ENCODE peak calls at places on chromosomes 1 and 21, in five cellular contexts. U, Z, D, H and I are unnamed samples.

GRCh38 chr21:34669149-34669879 is 520 bp downstream of the CLIC6 start:
- DNase-seq in Z (no peak), D (no peak), U (peak), H (no peak), I (no peak)

GRCh38 chr1:22709891-22710687 is 550 bp upstream of the EPHB2 start:
- DNase-seq in U (peak), H (peak), Z (no peak), D (no peak), I (peak)

GRCh38 chr1:95953005-95953404 is 719.0 kb downstream of the RWDD3 start:
- DNase-seq in H (peak), D (no peak), U (no peak), Z (no peak), I (peak)

GRCh38 chr1:119477710-119478109 is 29.3 kb upstream of the HSD3B1 start:
- DNase-seq in U (no peak), D (no peak), Z (no peak), H (no peak), I (no peak)

GRCh38 chr1:227883073-227883520 is 64.6 kb downstream of the WNT9A start:
- DNase-seq in D (no peak), H (no peak), Z (no peak), U (no peak), I (no peak)

GRCh38 chr1:204094262-204095247 is 21.6 kb downstream of the SOX13 start:
- DNase-seq in Z (no peak), U (no peak), D (no peak), H (no peak), I (no peak)

GRCh38 chr1:44346184-44346583 is 8.9 kb downstream of the ERI3 start:
- DNase-seq in Z (no peak), H (no peak), U (no peak), D (no peak), I (no peak)

GRCh38 chr1:37028981-37029617 is 5.2 kb downstream of the GRIK3 start:
- DNase-seq in U (peak), D (no peak), Z (no peak), H (no peak), I (no peak)

GRCh38 chr1:110229348-110230001 is 19.4 kb downstream of the KCNC4 start:
- DNase-seq in H (no peak), U (no peak), Z (no peak), D (peak), I (no peak)

GRCh38 chr1:172537366-172537765 is 4.4 kb downstream of the SUCO start:
- DNase-seq in U (no peak), D (no peak), H (peak), Z (no peak), I (peak)
- H3K4me3 ChIP-seq in U (no peak), D (no peak), H (no peak), Z (no peak), I (no peak)

GRCh38 chr1:174700314-174700713 is 252.6 kb downstream of the GPR52 start:
- DNase-seq in U (no peak), D (no peak), H (no peak), Z (no peak), I (no peak)
- TF ChIP-seq CTCF in U (no peak), D (no peak), H (no peak), Z (no peak), I (no peak)

DNA sequence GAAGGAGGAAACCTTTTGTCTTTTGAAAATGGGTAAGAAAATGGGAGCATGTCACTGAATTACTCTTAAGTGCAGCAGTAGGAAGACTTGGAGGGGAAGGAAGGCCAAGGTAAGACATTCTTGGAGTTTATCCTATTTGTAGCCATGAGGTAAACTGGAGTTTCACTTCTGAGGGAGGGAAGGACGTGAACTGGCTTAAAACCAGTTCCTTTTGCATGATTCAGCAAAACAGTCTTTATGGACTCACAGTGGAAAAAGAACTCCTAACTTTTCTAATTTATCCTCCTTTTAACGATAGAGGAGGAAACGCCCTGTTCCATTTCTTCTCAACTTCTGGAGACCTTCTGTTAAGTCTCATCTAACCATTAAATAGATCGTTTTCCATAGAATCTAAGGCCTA is 2.5 kb downstream of the PRDX6 start:
- DNase-seq in H (peak), D (no peak), Z (no peak), U (no peak), I (peak)
- H3K4me3 ChIP-seq in H (peak), D (no peak), Z (peak), U (no peak), I (peak)

GRCh38 chr1:18110598-18110939 is 3.0 kb downstream of the IGSF21 start:
- DNase-seq in H (no peak), Z (no peak), D (no peak), U (no peak), I (no peak)

GRCh38 chr1:18110968-18111367 is 3.4 kb downstream of the IGSF21 start:
- DNase-seq in H (no peak), Z (no peak), D (no peak), U (no peak), I (no peak)

GRCh38 chr1:18108313-18109057 is 887 bp downstream of the IGSF21 start:
- DNase-seq in U (no peak), D (no peak), Z (no peak), H (no peak), I (no peak)

GRCh38 chr1:18109058-18109755 is 1.6 kb downstream of the IGSF21 start:
- DNase-seq in H (no peak), U (no peak), Z (no peak), D (no peak), I (no peak)

DNA sequence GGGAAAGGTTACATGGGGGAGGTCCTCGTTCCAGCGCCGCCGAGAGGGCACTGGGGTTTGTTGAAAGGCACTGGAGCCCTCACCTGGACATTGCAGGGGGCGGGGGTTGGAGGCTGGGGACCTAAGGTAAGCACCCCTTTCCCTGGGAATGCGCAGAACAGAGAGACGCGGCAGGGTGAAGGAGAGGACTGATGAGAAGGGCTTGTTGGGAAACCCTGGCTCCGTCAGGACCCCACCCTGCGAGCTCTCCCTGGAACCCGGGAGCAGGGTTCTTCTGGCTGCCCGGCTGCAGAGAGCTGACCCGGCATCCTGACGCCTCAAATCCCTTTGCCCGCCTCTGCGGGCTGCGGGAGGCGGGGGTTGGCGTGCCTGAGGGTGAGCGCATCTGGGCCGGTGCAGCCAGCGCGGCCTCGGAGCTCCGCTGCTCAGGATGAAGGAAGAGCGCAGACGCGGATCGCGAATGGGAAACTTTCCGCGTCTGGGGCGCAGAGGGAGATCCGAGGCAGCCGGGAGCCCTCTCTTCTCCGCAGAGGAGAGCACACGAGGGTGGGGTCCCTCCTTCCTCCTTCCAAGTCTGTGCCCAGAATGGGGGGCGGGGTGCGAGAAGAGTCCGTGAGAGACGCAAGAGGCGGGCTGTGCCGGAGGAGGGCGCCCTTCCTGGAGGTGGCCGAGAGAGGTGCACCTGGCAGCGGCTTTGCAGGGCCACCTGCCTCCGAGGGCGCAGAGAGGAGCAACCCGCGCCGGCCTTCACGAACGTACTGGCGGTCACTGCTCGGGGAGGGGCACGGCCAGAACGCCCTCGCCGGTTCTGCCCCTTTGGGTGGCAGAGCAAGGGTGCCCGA is 2.4 kb downstream of the IGSF21 start:
- DNase-seq in U (no peak), Z (no peak), H (no peak), D (no peak), I (no peak)
- TF ChIP-seq CTCF in U (peak), Z (no peak), H (no peak), D (peak), I (no peak)

GRCh38 chr1:75129660-75130311 is 4.4 kb upstream of the LHX8 start:
- DNase-seq in Z (no peak), U (no peak), D (no peak), H (no peak), I (no peak)
- H3K4me3 ChIP-seq in Z (no peak), U (no peak), D (no peak), H (no peak), I (no peak)

GRCh38 chr1:240192851-240193250 is 101.2 kb downstream of the FMN2 start:
- DNase-seq in H (no peak), D (no peak), U (no peak), Z (no peak), I (no peak)

GRCh38 chr1:240193699-240194098 is 102.0 kb downstream of the FMN2 start:
- DNase-seq in H (peak), U (no peak), D (no peak), Z (no peak), I (peak)

GRCh38 chr1:240189386-240189989 is 97.8 kb downstream of the FMN2 start:
- DNase-seq in Z (no peak), U (peak), H (peak), D (no peak), I (peak)

GRCh38 chr1:240188139-240188538 is 96.5 kb downstream of the FMN2 start:
- DNase-seq in H (no peak), D (no peak), U (no peak), Z (no peak), I (no peak)

DNA sequence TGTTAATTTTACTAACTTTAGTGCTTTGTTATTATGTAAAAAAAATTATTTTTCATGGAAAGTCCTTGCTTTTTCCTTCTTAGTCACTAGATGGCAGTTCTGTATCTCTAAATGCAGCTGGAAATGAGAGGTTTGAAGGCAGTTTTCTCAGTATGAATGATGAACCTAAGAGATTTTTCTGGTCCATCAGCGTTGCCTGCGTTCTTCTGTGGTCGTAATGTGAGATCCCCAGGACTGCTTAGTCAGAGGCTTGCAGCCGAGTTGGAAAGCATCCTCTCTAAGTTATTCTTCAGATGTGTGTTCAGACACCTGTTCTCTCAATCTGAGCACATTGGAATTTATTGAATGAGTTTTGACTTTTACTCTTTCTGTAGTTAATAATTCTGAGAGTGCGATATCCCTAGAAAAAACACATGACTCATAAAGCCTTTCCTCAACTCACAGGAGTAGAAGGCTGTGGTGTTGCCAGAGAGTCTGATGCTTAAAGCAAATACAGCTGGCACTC is 99.2 kb downstream of the FMN2 start:
- DNase-seq in Z (peak), H (peak), D (no peak), U (no peak), I (peak)
- TF ChIP-seq CTCF in Z (peak), H (peak), D (peak), U (no peak), I (peak)

DNA sequence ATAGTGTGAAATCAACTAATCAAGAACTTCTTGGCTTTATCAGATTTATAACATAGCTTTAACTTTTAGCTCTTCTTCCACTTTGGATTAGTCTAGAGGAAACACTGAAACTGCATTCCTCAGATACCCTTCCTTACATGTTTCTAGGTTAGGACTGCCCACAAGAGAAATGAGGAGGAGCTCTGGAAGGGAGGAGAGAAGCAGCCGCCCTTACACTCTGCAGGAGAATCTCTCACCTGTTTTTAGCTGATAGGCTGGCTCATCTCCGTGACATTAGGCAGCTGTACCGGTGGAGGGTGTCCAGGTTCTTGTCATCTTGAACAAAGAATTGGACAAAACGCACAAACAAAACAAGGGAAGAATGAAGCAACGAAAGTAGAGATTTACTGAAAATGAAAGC is 525.0 kb upstream of the CHRM3 start:
- DNase-seq in U (no peak), D (no peak), Z (no peak), H (no peak), I (no peak)
- H3K4me3 ChIP-seq in U (no peak), D (no peak), Z (no peak), H (no peak), I (no peak)

GRCh38 chr1:244028701-244029100 is 22.4 kb upstream of the ZBTB18 start:
- DNase-seq in D (no peak), H (no peak), U (no peak), Z (no peak), I (no peak)

GRCh38 chr1:244030481-244031040 is 20.5 kb upstream of the ZBTB18 start:
- DNase-seq in D (no peak), H (no peak), U (no peak), Z (no peak), I (no peak)

GRCh38 chr1:244027491-244027890 is 23.6 kb upstream of the ZBTB18 start:
- DNase-seq in H (no peak), U (no peak), Z (no peak), D (no peak), I (no peak)

DNA sequence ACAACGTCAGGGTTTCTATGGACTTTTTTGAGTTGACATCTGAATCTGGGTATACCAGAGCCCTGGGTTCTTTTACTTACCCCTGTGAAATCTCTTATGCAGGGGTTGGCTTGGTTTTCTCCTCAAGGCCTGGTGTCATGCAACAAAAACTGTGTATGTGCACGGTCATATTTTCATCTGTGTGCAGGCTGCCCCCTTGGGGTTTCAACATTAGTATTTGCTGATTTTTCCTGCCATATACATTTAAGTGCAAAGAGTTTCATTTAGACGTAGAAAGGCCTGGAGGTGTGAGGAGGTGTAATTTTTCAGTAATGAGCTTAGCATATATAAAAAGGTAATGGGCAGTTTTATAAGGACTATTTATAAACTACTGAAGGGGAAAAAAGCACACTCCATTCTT is 21.9 kb upstream of the ZBTB18 start:
- DNase-seq in U (no peak), Z (no peak), D (no peak), H (no peak), I (no peak)
- TF ChIP-seq CTCF in U (no peak), Z (peak), D (no peak), H (peak), I (no peak)

GRCh38 chr1:153805042-153805745 is 30.0 kb downstream of the SLC27A3 start:
- DNase-seq in Z (peak), D (peak), U (peak), H (peak), I (peak)
- H3K4me3 ChIP-seq in Z (no peak), D (no peak), U (no peak), H (no peak), I (no peak)

GRCh38 chr1:97674517-97674916 is 246.3 kb downstream of the DPYD start:
- DNase-seq in D (no peak), H (no peak), Z (no peak), U (no peak), I (no peak)

GRCh38 chr1:97668945-97669344 is 251.9 kb downstream of the DPYD start:
- DNase-seq in Z (no peak), D (no peak), H (peak), U (no peak), I (peak)
- TF ChIP-seq CTCF in Z (peak), D (peak), H (peak), U (peak), I (no peak)